ENCODE peak calls at places on chromosome 17, in eight cellular contexts. R, Y, I, W, Q, V, G and N are unnamed samples.

GRCh38 chr17:56594528-56595418 is 1.3 kb downstream of the NOG start:
- DNase-seq in I (peak; percentile 65), R (peak; percentile 63), G (no peak), V (no peak), W (peak; percentile 10), Y (no peak), Q (peak; percentile 65), N (no peak)

GRCh38 chr17:38742431-38743308 is 5.5 kb downstream of the PCGF2 start:
- DNase-seq in R (no peak), Y (peak; percentile 83), W (peak; percentile 84), I (no peak), G (peak; percentile 76), V (no peak), Q (no peak), N (peak; percentile 84)

GRCh38 chr17:38864636-38865398 is 5.0 kb upstream of the LASP1 start:
- DNase-seq in V (no peak), R (peak; percentile 53), W (peak; percentile 54), Q (no peak), G (no peak), Y (no peak), I (no peak), N (no peak)

GRCh38 chr17:51079049-51079448 is 41.6 kb downstream of the SPAG9 start:
- DNase-seq in Y (no peak), Q (no peak), W (peak; percentile 69), G (no peak), I (no peak), V (no peak), R (no peak), N (no peak)

GRCh38 chr17:333626-334396 is 18.8 kb downstream of the RPH3AL start:
- DNase-seq in G (peak; percentile 86), R (peak; percentile 74), W (peak; percentile 33), V (no peak), Q (peak; percentile 62), Y (peak; percentile 74), I (peak; percentile 81), N (peak; percentile 97)

GRCh38 chr17:77957215-77957868 is 1.2 kb upstream of the TNRC6C start:
- DNase-seq in I (no peak), V (no peak), W (peak; percentile 29), Q (no peak), Y (no peak), R (peak; percentile 33), G (no peak), N (no peak)

GRCh38 chr17:76384987-76385891 is 830 bp downstream of the SPHK1 start:
- DNase-seq in Q (no peak), V (peak; percentile 91), G (no peak), W (peak; percentile 73), I (peak; percentile 74), R (peak; percentile 47), Y (no peak), N (no peak)

GRCh38 chr17:80751070-80751459 is 206.4 kb downstream of the RPTOR start:
- DNase-seq in V (no peak), W (peak; percentile 16), R (no peak), Y (peak; percentile 58), Q (no peak), I (no peak), G (no peak), N (peak; percentile 52)

GRCh38 chr17:78252701-78253635 is 21.5 kb downstream of the TMEM235 start:
- DNase-seq in V (no peak), Q (no peak), I (peak; percentile 59), R (no peak), Y (no peak), G (no peak), W (no peak), N (no peak)

GRCh38 chr17:63435681-63436522 is 10.2 kb downstream of the CYB561 start:
- DNase-seq in Q (no peak), W (no peak), I (peak; percentile 77), Y (peak; percentile 24), G (peak; percentile 72), R (no peak), V (no peak), N (no peak)

GRCh38 chr17:74758846-74759163 is 10.4 kb downstream of the NHERF1 start:
- DNase-seq in V (no peak), R (no peak), W (peak; percentile 27), Y (no peak), Q (no peak), G (no peak), I (no peak), N (no peak)

GRCh38 chr17:304461-304860 is 48.1 kb downstream of the RPH3AL start:
- DNase-seq in V (no peak), I (no peak), W (no peak), G (no peak), Y (no peak), R (peak; percentile 71), Q (no peak), N (no peak)

GRCh38 chr17:73278049-73278464 is 16.4 kb upstream of the CPSF4L start:
- DNase-seq in V (no peak), R (no peak), I (no peak), W (no peak), Y (peak; percentile 53), Q (no peak), G (peak; percentile 56), N (no peak)

GRCh38 chr17:31663576-31663975 is 195.5 kb downstream of the COPRS start:
- DNase-seq in W (peak; percentile 28), G (no peak), V (no peak), Y (no peak), R (no peak), I (no peak), Q (no peak), N (no peak)

GRCh38 chr17:70021726-70022125 is 53.3 kb upstream of the KCNJ16 start:
- DNase-seq in G (no peak), W (peak; percentile 7), V (no peak), R (no peak), I (no peak), Y (no peak), Q (no peak), N (no peak)
- H3K27ac ChIP-seq in G (no peak overlapping the region), W (no peak overlapping the region), V (no peak overlapping the region), R (no peak overlapping the region), I (no peak overlapping the region), Y (no peak overlapping the region), Q (no peak overlapping the region), N (no peak overlapping the region)

GRCh38 chr17:68600123-68600880 is 865 bp downstream of the FAM20A start:
- DNase-seq in V (no peak), I (peak; percentile 89), Y (peak; percentile 68), R (peak; percentile 75), Q (peak; percentile 4), W (no peak), G (peak; percentile 25), N (no peak)
- H3K27ac ChIP-seq in V (no peak overlapping the region), I (peak overlapping the region; percentile 90), Y (peak overlapping the region; percentile 91), R (no peak overlapping the region), Q (no peak overlapping the region), W (no peak overlapping the region), G (peak overlapping the region; percentile 46), N (peak overlapping the region; percentile 77)

GRCh38 chr17:48601528-48602430 is 3.0 kb downstream of the HOXB6 start:
- DNase-seq in W (no peak), I (no peak), Q (no peak), G (no peak), R (no peak), V (no peak), Y (no peak), N (no peak)

GRCh38 chr17:48604770-48605329 is at the start of gene HOXB6:
- DNase-seq in I (no peak), R (no peak), G (no peak), W (no peak), Y (no peak), Q (no peak), V (no peak), N (peak; percentile 65)

GRCh38 chr17:48605991-48606891 is 1.5 kb upstream of the HOXB6 start:
- DNase-seq in W (no peak), G (no peak), Q (no peak), Y (no peak), V (no peak), I (no peak), R (peak; percentile 48), N (no peak)

GRCh38 chr17:48605409-48605864 is 651 bp upstream of the HOXB6 start:
- DNase-seq in W (no peak), G (no peak), R (no peak), Y (no peak), V (no peak), Q (no peak), I (no peak), N (no peak)

GRCh38 chr17:48603959-48604769 is 622 bp downstream of the HOXB6 start:
- DNase-seq in Y (no peak), V (no peak), R (no peak), G (no peak), W (no peak), I (no peak), Q (no peak), N (peak; percentile 68)
- H3K27ac ChIP-seq in Y (peak overlapping the region; percentile 65), V (peak overlapping the region; percentile 25), R (no peak overlapping the region), G (no peak overlapping the region), W (no peak overlapping the region), I (peak overlapping the region; percentile 30), Q (peak overlapping the region; percentile 40), N (peak overlapping the region; percentile 70)

GRCh38 chr17:4740584-4740983 is 856 bp upstream of the CXCL16 start:
- DNase-seq in Y (no peak), Q (no peak), G (no peak), W (no peak), R (no peak), V (no peak), I (no peak), N (no peak)

GRCh38 chr17:4738136-4739121 is 1.2 kb upstream of the ZMYND15 start:
- DNase-seq in Y (no peak), W (no peak), Q (peak; percentile 59), R (peak; percentile 33), V (no peak), I (no peak), G (no peak), N (no peak)

GRCh38 chr17:4739122-4740024 is at the start of the genes CXCL16 and ZMYND15:
- DNase-seq in W (no peak), Y (peak; percentile 32), Q (peak; percentile 76), I (peak; percentile 88), V (no peak), R (peak; percentile 61), G (peak; percentile 50), N (peak; percentile 77)

GRCh38 chr17:4741544-4741943 is 1.8 kb upstream of the CXCL16 start:
- DNase-seq in G (no peak), W (no peak), I (no peak), Q (no peak), Y (no peak), V (no peak), R (no peak), N (no peak)

DNA sequence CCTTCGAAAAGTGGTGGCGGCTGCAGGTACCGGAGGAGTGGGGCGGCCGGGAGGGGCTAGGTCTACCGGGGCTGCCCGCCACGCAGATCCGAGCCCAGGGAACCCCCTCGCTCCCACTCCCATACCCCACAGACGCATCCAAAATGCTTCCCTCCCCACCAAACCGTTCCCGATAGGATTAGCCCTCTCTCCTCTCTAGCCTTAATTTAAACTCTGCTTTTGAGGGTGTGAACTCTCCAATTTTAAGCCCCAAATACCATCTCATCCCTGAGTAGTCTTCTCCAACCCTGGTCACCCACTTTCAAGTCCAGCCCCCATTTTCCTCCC is 260 bp upstream of the CXCL16 start:
- DNase-seq in I (no peak), V (no peak), G (no peak), Q (no peak), W (no peak), Y (no peak), R (no peak), N (no peak)
- H3K27ac ChIP-seq in I (peak overlapping the region; percentile 89), V (no peak overlapping the region), G (peak overlapping the region; percentile 63), Q (no peak overlapping the region), W (no peak overlapping the region), Y (peak overlapping the region; percentile 29), R (no peak overlapping the region), N (no peak overlapping the region)